ENCODE peak calls at places on chromosomes 1 and 21, in seven cellular contexts. H, K, T, P, S, Z and X are unnamed samples. For H3K4me1, H3K27me3 and H3K36me3, the result is how much of the 10 kb centered on the place peaks cover.

GRCh38 chr1:107831921-107832320 is 133.1 kb downstream of the VAV3 start:
- DNase-seq in P (no peak), H (no peak), S (no peak), Z (no peak), T (no peak), K (no peak), X (no peak)

GRCh38 chr1:180939706-180940094 is 27.0 kb downstream of the KIAA1614 start:
- DNase-seq in S (no peak), P (no peak), H (no peak), K (no peak), T (no peak), Z (no peak), X (no peak)

GRCh38 chr1:51165540-51165939 is 63.5 kb downstream of the C1orf185 start:
- DNase-seq in T (no peak), S (no peak), K (no peak), Z (no peak), H (no peak), P (no peak), X (no peak)

GRCh38 chr1:219239518-219239917 is 65.8 kb downstream of the LYPLAL1 start:
- DNase-seq in P (no peak), S (no peak), H (no peak), Z (no peak), K (no peak), T (no peak), X (no peak)

GRCh38 chr1:160403244-160403643 is 2.9 kb downstream of the VANGL2 start:
- DNase-seq in P (no peak), S (no peak), T (no peak), H (no peak), Z (no peak), K (no peak), X (no peak)

GRCh38 chr1:3313579-3313955 is 140.9 kb upstream of the ARHGEF16 start:
- DNase-seq in S (peak), Z (peak), T (peak), P (peak), H (peak), K (peak), X (no peak)

GRCh38 chr1:147651466-147651865 is 18.9 kb downstream of the ACP6 start:
- DNase-seq in H (no peak), K (no peak), Z (no peak), P (no peak), S (no peak), T (no peak), X (no peak)

GRCh38 chr1:60571811-60572210 is 498.2 kb upstream of the C1orf87 start:
- DNase-seq in H (no peak), P (no peak), S (no peak), K (no peak), Z (no peak), T (no peak), X (no peak)

GRCh38 chr21:16539041-16539440 is 809.3 kb downstream of the USP25 start:
- DNase-seq in K (no peak), T (no peak), Z (no peak), P (no peak), H (no peak), S (no peak), X (no peak)

GRCh38 chr1:110606784-110607662 is 865 bp upstream of the KCNA2 start:
- DNase-seq in P (no peak), K (peak), H (no peak), S (peak), Z (peak), T (no peak), X (no peak)

GRCh38 chr1:92354259-92354658 is 55.4 kb downstream of the RPAP2 start:
- DNase-seq in H (no peak), Z (no peak), S (no peak), T (no peak), K (no peak), P (no peak), X (no peak)

GRCh38 chr1:171727778-171728177 is 14.1 kb downstream of the VAMP4 start:
- DNase-seq in Z (no peak), H (no peak), S (no peak), P (no peak), K (no peak), T (no peak), X (no peak)

GRCh38 chr1:163056832-163057231 is 12.3 kb upstream of the RGS4 start:
- DNase-seq in T (no peak), Z (no peak), S (no peak), P (no peak), K (no peak), H (peak), X (no peak)

GRCh38 chr1:215466361-215466760 is 100.7 kb upstream of the KCTD3 start:
- DNase-seq in Z (no peak), P (no peak), H (no peak), K (no peak), S (no peak), T (no peak), X (no peak)

GRCh38 chr1:118013938-118014337 is 84.4 kb downstream of the WDR3 start:
- DNase-seq in K (no peak), H (no peak), S (no peak), P (no peak), T (no peak), Z (no peak), X (no peak)

GRCh38 chr1:2073382-2074230 is 23.4 kb downstream of the PRKCZ start:
- DNase-seq in P (no peak), S (no peak), Z (no peak), T (no peak), H (peak), K (no peak), X (no peak)

GRCh38 chr1:169107673-169108160 is 1.2 kb downstream of the ATP1B1 start:
- DNase-seq in K (no peak), Z (no peak), H (peak), P (no peak), T (no peak), S (peak), X (no peak)

GRCh38 chr1:48043524-48043923 is 46.3 kb upstream of the TRABD2B start:
- DNase-seq in H (no peak), T (no peak), S (no peak), K (no peak), P (no peak), Z (no peak), X (no peak)

GRCh38 chr1:32128971-32129370 is 21.1 kb downstream of the KPNA6 start:
- DNase-seq in Z (no peak), K (no peak), S (no peak), P (no peak), H (no peak), T (no peak), X (no peak)

GRCh38 chr1:36008546-36009197 is 75.2 kb upstream of the TEKT2 start:
- DNase-seq in K (no peak), H (peak), Z (no peak), P (no peak), S (no peak), T (no peak), X (no peak)

GRCh38 chr1:39818482-39818881 is 29.8 kb upstream of the BMP8B start:
- DNase-seq in H (no peak), P (peak), Z (no peak), S (no peak), K (peak), T (no peak), X (no peak)

GRCh38 chr1:207495816-207496792 is at the start of gene CR1:
- DNase-seq in T (peak), S (peak), H (no peak), K (peak), P (peak), Z (peak), X (no peak)

GRCh38 chr1:36118805-36119204 is 6.2 kb downstream of the COL8A2 start:
- DNase-seq in T (no peak), Z (no peak), H (no peak), K (no peak), P (no peak), S (no peak), X (no peak)

GRCh38 chr1:152347116-152347728 is 12.6 kb downstream of the FLG2 start:
- DNase-seq in K (peak), T (peak), P (no peak), Z (peak), H (peak), S (no peak), X (peak)

GRCh38 chr21:42690586-42690985 is 37.2 kb downstream of the PDE9A start:
- DNase-seq in Z (no peak), T (no peak), K (no peak), H (no peak), P (peak), S (no peak), X (no peak)

GRCh38 chr1:19949016-19949415 is 25.6 kb upstream of the PLA2G2E start:
- DNase-seq in T (no peak), H (peak), S (no peak), K (no peak), P (no peak), Z (no peak), X (no peak)

GRCh38 chr1:82348487-82348886 is 547.8 kb downstream of the ADGRL2 start:
- DNase-seq in T (no peak), H (no peak), K (no peak), P (no peak), S (no peak), Z (no peak), X (no peak)

GRCh38 chr1:159493354-159493753 is 42.5 kb downstream of the OR10J5 start:
- DNase-seq in P (no peak), S (no peak), H (no peak), Z (no peak), T (no peak), K (no peak), X (no peak)

GRCh38 chr1:223137402-223138100 is 5.5 kb downstream of the TLR5 start:
- DNase-seq in Z (no peak), K (peak), S (no peak), T (peak), P (no peak), H (peak), X (no peak)

GRCh38 chr1:21342961-21343838 is 52.9 kb upstream of the ECE1 start:
- DNase-seq in Z (no peak), K (no peak), H (no peak), S (no peak), P (no peak), T (peak), X (no peak)

GRCh38 chr1:21339402-21340229 is 49.4 kb upstream of the ECE1 start:
- DNase-seq in P (no peak), Z (no peak), K (no peak), H (no peak), T (no peak), S (no peak), X (no peak)

GRCh38 chr1:21340230-21340564 is 49.9 kb upstream of the ECE1 start:
- DNase-seq in K (peak), Z (no peak), S (no peak), P (no peak), T (no peak), H (no peak), X (no peak)

GRCh38 chr1:21341517-21342078 is 51.3 kb upstream of the ECE1 start:
- DNase-seq in P (no peak), Z (no peak), T (no peak), H (no peak), K (peak), S (no peak), X (no peak)

GRCh38 chr1:21341022-21341421 is 50.8 kb upstream of the ECE1 start:
- DNase-seq in S (no peak), H (no peak), P (no peak), T (no peak), Z (no peak), K (no peak), X (no peak)
- H3K4me1 ChIP-seq in S (half or more), H (half or more), P (half or more), T (half or more), Z (under half), K (half or more), X (under half)

GRCh38 chr1:229104654-229105053 is 166.3 kb upstream of the RAB4A start:
- DNase-seq in H (no peak), K (no peak), T (no peak), Z (no peak), S (no peak), P (no peak), X (no peak)
- H3K27me3 ChIP-seq in H (under half), K (under half), T (under half), Z (under half), S (under half), P (under half), X (under half)

DNA sequence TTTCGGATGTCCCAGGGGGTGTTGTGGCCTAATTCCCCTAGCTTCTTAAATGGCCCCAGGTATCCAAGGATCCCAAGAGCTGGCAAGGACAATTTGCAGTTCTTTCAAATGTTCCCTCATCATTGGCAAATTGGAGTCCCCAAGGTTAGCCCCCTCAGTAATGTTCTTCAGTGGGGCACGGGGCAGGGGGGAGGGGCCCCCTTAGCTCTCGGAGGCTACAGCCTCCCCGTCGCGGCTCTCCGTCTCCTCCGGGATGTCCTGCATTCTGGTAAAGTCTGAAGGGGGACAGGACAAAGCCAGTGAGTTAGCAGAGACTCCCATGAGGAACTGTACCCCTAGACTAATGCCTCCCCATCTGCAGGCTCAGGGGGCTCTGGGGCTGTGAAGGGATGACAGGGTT is 6.3 kb downstream of the RXFP4 start:
- DNase-seq in H (no peak), P (peak), Z (no peak), T (no peak), K (no peak), S (no peak), X (no peak)
- H3K36me3 ChIP-seq in H (half or more), P (half or more), Z (under half), T (half or more), K (under half), S (half or more), X (under half)

DNA sequence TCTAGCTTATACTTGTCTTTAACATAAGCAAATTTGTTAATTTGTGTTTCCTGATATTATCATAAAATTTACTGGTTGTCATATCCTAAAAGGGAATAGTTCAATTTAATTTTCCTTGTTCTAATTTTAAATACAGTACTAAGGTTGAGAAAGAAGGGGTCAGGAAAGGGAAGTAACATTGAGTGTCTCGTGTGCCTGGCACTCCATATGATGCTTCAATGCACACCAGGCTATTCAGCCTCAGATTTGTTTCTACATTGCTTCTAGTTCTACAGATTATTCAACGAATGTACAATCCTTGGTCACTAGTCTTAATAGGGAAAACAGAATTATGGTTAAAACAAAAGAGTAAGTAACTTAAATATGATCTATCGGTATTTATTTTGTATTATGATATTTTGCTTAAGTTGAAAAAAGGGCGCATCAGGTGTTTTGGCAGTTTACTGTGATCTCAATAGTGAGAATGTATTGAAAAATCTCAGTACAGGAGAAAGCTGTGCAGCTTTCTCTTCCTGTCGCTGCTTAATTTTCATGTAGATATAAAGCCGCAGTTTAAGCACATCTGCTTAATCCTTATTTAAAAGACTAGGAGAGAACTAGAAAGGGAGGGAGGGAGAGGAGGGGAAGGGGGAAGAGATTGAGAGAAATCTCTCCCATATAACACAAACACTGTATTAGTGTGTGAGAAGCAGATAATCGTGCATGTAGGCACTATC is 13.0 kb downstream of the PTPRC start:
- DNase-seq in H (no peak), P (no peak), Z (no peak), S (no peak), T (no peak), K (no peak), X (no peak)
- H3K4me1 ChIP-seq in H (under half), P (under half), Z (under half), S (under half), T (under half), K (under half), X (under half)

DNA sequence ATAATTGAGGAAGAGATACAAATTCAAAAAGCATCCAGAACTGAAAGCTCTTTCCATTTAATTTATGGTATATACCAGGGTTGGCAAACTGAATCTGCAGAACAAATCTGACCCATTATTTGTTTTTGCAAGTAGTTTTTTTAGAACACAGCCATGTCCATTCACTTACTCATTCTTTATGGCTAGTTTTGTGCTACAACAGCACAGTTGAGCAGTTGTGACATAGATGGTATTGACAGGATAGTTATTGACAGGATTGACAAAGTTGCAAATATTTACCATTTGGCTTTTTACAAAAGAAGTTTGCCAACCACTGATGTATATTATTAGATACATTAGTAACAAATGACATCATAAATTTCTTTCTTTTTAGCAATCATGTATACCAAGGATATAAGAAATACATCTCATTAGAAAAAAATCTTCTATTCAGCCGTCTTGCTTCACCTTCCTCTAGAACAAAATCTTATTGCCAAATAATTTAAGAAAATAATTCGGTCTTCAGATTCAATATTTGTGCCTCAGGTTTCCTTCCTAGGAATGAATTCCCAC is 9.4 kb downstream of the ADAMTS1 start:
- DNase-seq in S (no peak), Z (no peak), T (no peak), P (no peak), K (no peak), H (no peak), X (no peak)
- H3K27me3 ChIP-seq in S (under half), Z (under half), T (under half), P (under half), K (under half), H (under half), X (under half)

GRCh38 chr21:36229181-36229580 is 72.6 kb downstream of the DOP1B start:
- DNase-seq in S (no peak), T (no peak), K (no peak), H (no peak), Z (no peak), P (no peak), X (no peak)
- H3K36me3 ChIP-seq in S (half or more), T (half or more), K (under half), H (under half), Z (under half), P (under half), X (under half)

GRCh38 chr1:94925561-94926364 is 1.1 kb downstream of the CNN3 start:
- DNase-seq in S (peak), P (peak), Z (peak), K (peak), H (peak), T (peak), X (peak)
- H3K4me1 ChIP-seq in S (half or more), P (under half), Z (under half), K (half or more), H (under half), T (half or more), X (under half)

DNA sequence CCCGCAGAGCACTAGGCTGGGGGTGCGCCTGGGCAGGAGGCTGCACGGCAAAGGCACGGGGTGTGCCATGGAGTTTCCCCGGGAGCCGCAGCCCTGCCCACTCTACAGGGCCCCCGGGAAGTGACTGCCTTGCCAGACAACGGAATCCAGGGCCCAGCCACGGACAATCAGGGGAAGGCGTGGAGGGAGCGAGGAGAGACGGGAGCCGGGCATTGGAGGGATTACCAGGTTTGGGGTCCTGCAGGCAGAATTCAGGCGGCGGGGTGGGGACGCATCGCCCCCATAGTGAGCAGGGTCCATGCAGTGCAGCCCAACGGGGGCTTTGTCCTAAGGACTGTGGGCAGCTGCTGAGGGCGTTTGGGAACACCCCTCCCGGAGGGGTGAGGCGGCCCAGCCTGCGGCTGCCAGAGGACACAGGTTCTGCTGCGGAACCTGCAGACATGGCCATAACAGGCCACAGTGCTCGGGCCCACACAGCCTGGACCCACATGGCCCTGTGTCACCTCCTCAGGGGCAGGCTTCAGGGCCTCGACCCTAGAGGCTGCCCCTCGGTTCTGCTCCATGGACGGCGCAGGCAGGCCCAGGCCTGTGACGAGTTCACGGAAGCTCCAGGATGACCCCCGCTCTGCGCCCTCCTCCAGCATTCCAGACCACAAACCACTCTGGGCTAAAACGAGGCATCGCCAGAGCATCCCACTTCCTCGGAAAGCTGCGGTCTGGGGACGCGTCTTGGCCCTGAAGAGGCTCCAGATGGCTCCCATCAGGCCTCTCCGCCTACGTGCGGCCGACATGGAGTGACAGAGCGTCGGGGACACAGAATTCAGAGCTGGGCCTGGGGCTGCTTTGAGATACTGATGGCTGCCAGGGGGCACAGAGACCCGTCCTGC is 54.5 kb downstream of the COL6A1 start:
- DNase-seq in P (peak), S (peak), Z (no peak), T (no peak), K (peak), H (peak), X (no peak)
- H3K27me3 ChIP-seq in P (under half), S (under half), Z (under half), T (under half), K (under half), H (under half), X (under half)

GRCh38 chr1:155913969-155914757 is 3.0 kb upstream of the RIT1 start:
- DNase-seq in T (no peak), H (peak), P (no peak), S (no peak), Z (no peak), K (no peak), X (no peak)

GRCh38 chr1:155911156-155912055 is at the start of gene RIT1:
- DNase-seq in S (peak), Z (peak), K (peak), T (peak), H (peak), P (peak), X (peak)

GRCh38 chr1:155909894-155910293 is 1.3 kb downstream of the RIT1 start:
- DNase-seq in Z (no peak), S (no peak), H (peak), K (no peak), P (no peak), T (no peak), X (no peak)

GRCh38 chr1:155912056-155912536 is 947 bp upstream of the RIT1 start:
- DNase-seq in T (no peak), Z (no peak), K (no peak), H (no peak), S (no peak), P (no peak), X (no peak)

GRCh38 chr1:155910621-155911121 is 478 bp downstream of the RIT1 start:
- DNase-seq in Z (peak), S (no peak), T (no peak), P (no peak), K (peak), H (peak), X (no peak)
- H3K36me3 ChIP-seq in Z (under half), S (half or more), T (half or more), P (half or more), K (under half), H (under half), X (under half)